ENCODE peak calls at places on chromosomes 3 and 15, in four cellular contexts. F, H, U and B are unnamed samples.

GRCh38 chr3:2872884-2873283 is 237.3 kb downstream of the IL5RA start:
- DNase-seq in F (no peak), H (no peak), U (no peak), B (no peak)

GRCh38 chr3:78013653-78014052 is 973.8 kb downstream of the ROBO2 start:
- DNase-seq in F (no peak), H (no peak), U (no peak), B (no peak)

GRCh38 chr3:42032693-42033349 is 58.3 kb upstream of the TRAK1 start:
- DNase-seq in F (peak), H (peak), U (peak), B (peak)

GRCh38 chr3:14222900-14223594 is 44.4 kb downstream of the LSM3 start:
- DNase-seq in F (no peak), H (no peak), U (no peak), B (no peak)

GRCh38 chr3:64824281-64824980 is 136.6 kb upstream of the ADAMTS9 start:
- DNase-seq in F (no peak), H (no peak), U (peak), B (no peak)

GRCh38 chr3:182913889-182914288 is 66.4 kb downstream of the DCUN1D1 start:
- DNase-seq in F (no peak), H (no peak), U (no peak), B (no peak)

GRCh38 chr3:160170409-160171370 is 54.5 kb upstream of the C3orf80 start:
- DNase-seq in F (no peak), H (no peak), U (no peak), B (no peak)

GRCh38 chr3:157594413-157594812 is 91.2 kb upstream of the VEPH1 start:
- DNase-seq in F (no peak), H (no peak), U (peak), B (no peak)

GRCh38 chr3:118628704-118629341 is 405.8 kb downstream of the IGSF11 start:
- DNase-seq in F (no peak), H (peak), U (peak), B (no peak)

GRCh38 chr3:157160652-157161480 is 919 bp upstream of the CCNL1 start:
- DNase-seq in F (peak), H (peak), U (peak), B (peak)

GRCh38 chr3:12729313-12729676 is 29.8 kb downstream of the TMEM40 start:
- DNase-seq in F (no peak), H (no peak), U (peak), B (no peak)

GRCh38 chr3:48472673-48472922 is 26.1 kb downstream of the ATRIP start:
- DNase-seq in F (no peak), H (no peak), U (no peak), B (peak)

GRCh38 chr3:58173670-58174472 is 36.9 kb downstream of the DNASE1L3 start:
- DNase-seq in F (peak), H (peak), U (peak), B (no peak)

GRCh38 chr3:86563358-86563970 is 427.5 kb downstream of the VGLL3 start:
- DNase-seq in F (no peak), H (peak), U (peak), B (no peak)

GRCh38 chr3:160885791-160886286 is 129.8 kb downstream of the PPM1L start:
- DNase-seq in F (peak), H (peak), U (peak), B (peak)

GRCh38 chr15:41620536-41621199 is 39.5 kb upstream of the MGA start:
- DNase-seq in F (no peak), H (no peak), U (no peak), B (no peak)

GRCh38 chr3:25453521-25454410 is 25.7 kb downstream of the RARB start:
- DNase-seq in F (no peak), H (no peak), U (peak), B (no peak)